ENCODE peak calls at places on chromosomes 3 and 15, in seven cellular contexts. One of them, this sample, is unnamed.

GRCh38 chr3:19272296-19272695 is 124.0 kb downstream of the KCNH8 start:
- DNase-seq in EL: no peak
- DNase-seq in GM12878: no peak
- DNase-seq in thoracic aorta: no peak
- DNase-seq in dermis blood vessel endothelial cell: no peak
- DNase-seq in NCI-H524: no peak
- DNase-seq in COR-L47: no peak
- DNase-seq in this sample: no peak

GRCh38 chr3:126355777-126356372 is 1.3 kb downstream of the KLF15 start:
- DNase-seq in EL: peak
- DNase-seq in GM12878: no peak
- DNase-seq in thoracic aorta: peak
- DNase-seq in dermis blood vessel endothelial cell: peak
- DNase-seq in NCI-H524: peak
- DNase-seq in COR-L47: peak
- DNase-seq in this sample: peak

GRCh38 chr3:60228823-60229222 is 1022.4 kb downstream of the FHIT start:
- DNase-seq in EL: no peak
- DNase-seq in GM12878: no peak
- DNase-seq in thoracic aorta: no peak
- DNase-seq in dermis blood vessel endothelial cell: no peak
- DNase-seq in NCI-H524: no peak
- DNase-seq in COR-L47: no peak
- DNase-seq in this sample: no peak

GRCh38 chr3:12288466-12289129 is at the start of gene PPARG:
- DNase-seq in EL: peak
- DNase-seq in GM12878: no peak
- DNase-seq in thoracic aorta: no peak
- DNase-seq in dermis blood vessel endothelial cell: peak
- DNase-seq in NCI-H524: no peak
- DNase-seq in COR-L47: no peak
- DNase-seq in this sample: no peak

GRCh38 chr15:50071551-50072258 is 47.3 kb downstream of the ATP8B4 start:
- DNase-seq in EL: no peak
- DNase-seq in GM12878: no peak
- DNase-seq in thoracic aorta: no peak
- DNase-seq in dermis blood vessel endothelial cell: no peak
- DNase-seq in NCI-H524: peak
- DNase-seq in COR-L47: no peak
- DNase-seq in this sample: peak

GRCh38 chr3:132981746-132982145 is 56.4 kb upstream of the TMEM108 start:
- DNase-seq in EL: no peak
- DNase-seq in GM12878: no peak
- DNase-seq in thoracic aorta: no peak
- DNase-seq in dermis blood vessel endothelial cell: no peak
- DNase-seq in NCI-H524: no peak
- DNase-seq in COR-L47: no peak
- DNase-seq in this sample: no peak

GRCh38 chr3:182597621-182598041 is 195.7 kb upstream of the ATP11B start:
- DNase-seq in EL: no peak
- DNase-seq in GM12878: no peak
- DNase-seq in thoracic aorta: no peak
- DNase-seq in dermis blood vessel endothelial cell: no peak
- DNase-seq in NCI-H524: no peak
- DNase-seq in COR-L47: no peak
- DNase-seq in this sample: no peak

GRCh38 chr3:12229896-12230295 is 59.0 kb upstream of the PPARG start:
- DNase-seq in EL: no peak
- DNase-seq in GM12878: no peak
- DNase-seq in thoracic aorta: no peak
- DNase-seq in dermis blood vessel endothelial cell: peak
- DNase-seq in NCI-H524: no peak
- DNase-seq in COR-L47: no peak
- DNase-seq in this sample: no peak

GRCh38 chr3:81395739-81396138 is 365.7 kb downstream of the GBE1 start:
- DNase-seq in EL: peak
- DNase-seq in GM12878: no peak
- DNase-seq in thoracic aorta: no peak
- DNase-seq in dermis blood vessel endothelial cell: no peak
- DNase-seq in NCI-H524: peak
- DNase-seq in COR-L47: no peak
- DNase-seq in this sample: peak

GRCh38 chr15:35963316-35963715 is 417.4 kb upstream of the DPH6 start:
- DNase-seq in EL: no peak
- DNase-seq in GM12878: no peak
- DNase-seq in thoracic aorta: no peak
- DNase-seq in dermis blood vessel endothelial cell: no peak
- DNase-seq in NCI-H524: no peak
- DNase-seq in COR-L47: no peak
- DNase-seq in this sample: no peak

GRCh38 chr3:126538966-126539365 is 15.0 kb downstream of the CHST13 start:
- DNase-seq in EL: no peak
- DNase-seq in GM12878: no peak
- DNase-seq in thoracic aorta: no peak
- DNase-seq in dermis blood vessel endothelial cell: no peak
- DNase-seq in NCI-H524: no peak
- DNase-seq in COR-L47: no peak
- DNase-seq in this sample: no peak

GRCh38 chr15:76868740-76869139 is 36.4 kb downstream of the SCAPER start:
- DNase-seq in EL: no peak
- DNase-seq in GM12878: no peak
- DNase-seq in thoracic aorta: no peak
- DNase-seq in dermis blood vessel endothelial cell: no peak
- DNase-seq in NCI-H524: no peak
- DNase-seq in COR-L47: no peak
- DNase-seq in this sample: no peak

GRCh38 chr3:38687306-38687705 is 37.8 kb upstream of the SCN5A start:
- DNase-seq in EL: no peak
- DNase-seq in GM12878: no peak
- DNase-seq in thoracic aorta: no peak
- DNase-seq in dermis blood vessel endothelial cell: no peak
- DNase-seq in NCI-H524: no peak
- DNase-seq in COR-L47: no peak
- DNase-seq in this sample: no peak

GRCh38 chr3:123449092-123449985 is 449 bp upstream of the ADCY5 start:
- DNase-seq in EL: peak
- DNase-seq in GM12878: no peak
- DNase-seq in thoracic aorta: no peak
- DNase-seq in dermis blood vessel endothelial cell: peak
- DNase-seq in NCI-H524: peak
- DNase-seq in COR-L47: peak
- DNase-seq in this sample: peak

GRCh38 chr3:178750639-178751038 is 214.4 kb downstream of the KCNMB2 start:
- DNase-seq in EL: no peak
- DNase-seq in GM12878: no peak
- DNase-seq in thoracic aorta: no peak
- DNase-seq in dermis blood vessel endothelial cell: no peak
- DNase-seq in NCI-H524: no peak
- DNase-seq in COR-L47: no peak
- DNase-seq in this sample: no peak

This sample was measured in NCI-H82.